ENCODE peak calls at places on chromosomes 3 and 15, in four cellular contexts. M is kidney, Z is H1, U is mucosa of descending colon. P is an unnamed sample. For H3K4me1, the result is how much of the 10 kb centered on the place peaks cover.

GRCh38 chr3:10288575-10288960 is 4.2 kb downstream of the GHRL start:
- DNase-seq in U (no peak), M (no peak), Z (no peak), P (no peak)

GRCh38 chr15:78638658-78639314 is 2.2 kb downstream of the CHRNB4 start:
- DNase-seq in U (no peak), M (no peak), Z (peak), P (no peak)

GRCh38 chr3:140187648-140188221 is 252.8 kb downstream of the CLSTN2 start:
- DNase-seq in U (no peak), Z (no peak), M (no peak), P (no peak)

GRCh38 chr15:31434418-31435255 is 108.0 kb downstream of the KLF13 start:
- DNase-seq in M (peak), Z (no peak), U (peak), P (peak)

GRCh38 chr15:56767315-56767714 is 34.0 kb upstream of the ZNF280D start:
- DNase-seq in M (no peak), U (no peak), Z (no peak), P (no peak)

GRCh38 chr15:98745650-98746374 is 97.5 kb downstream of the IGF1R start:
- DNase-seq in M (no peak), U (no peak), Z (no peak), P (no peak)

GRCh38 chr15:51202783-51203182 is 108.1 kb upstream of the TNFAIP8L3 start:
- DNase-seq in Z (no peak), U (no peak), M (no peak), P (no peak)

GRCh38 chr3:28799084-28799483 is 450.5 kb upstream of the AZI2 start:
- DNase-seq in Z (no peak), M (no peak), U (no peak), P (no peak)

GRCh38 chr3:183212096-183212495 is 41.0 kb upstream of the B3GNT5 start:
- DNase-seq in M (no peak), U (no peak), Z (no peak), P (no peak)

GRCh38 chr3:184540777-184541681 is 20.6 kb upstream of the EPHB3 start:
- DNase-seq in U (peak), Z (peak), M (peak), P (no peak)

GRCh38 chr3:99817047-99817436 is 620 bp upstream of the CMSS1 start:
- DNase-seq in Z (no peak), U (no peak), M (no peak), P (no peak)

GRCh38 chr3:14404396-14405119 is 2.2 kb downstream of the SLC6A6 start:
- DNase-seq in U (no peak), Z (no peak), M (no peak), P (no peak)
- H3K4me3 ChIP-seq in U (no peak), Z (peak), M (peak), P (peak)

DNA sequence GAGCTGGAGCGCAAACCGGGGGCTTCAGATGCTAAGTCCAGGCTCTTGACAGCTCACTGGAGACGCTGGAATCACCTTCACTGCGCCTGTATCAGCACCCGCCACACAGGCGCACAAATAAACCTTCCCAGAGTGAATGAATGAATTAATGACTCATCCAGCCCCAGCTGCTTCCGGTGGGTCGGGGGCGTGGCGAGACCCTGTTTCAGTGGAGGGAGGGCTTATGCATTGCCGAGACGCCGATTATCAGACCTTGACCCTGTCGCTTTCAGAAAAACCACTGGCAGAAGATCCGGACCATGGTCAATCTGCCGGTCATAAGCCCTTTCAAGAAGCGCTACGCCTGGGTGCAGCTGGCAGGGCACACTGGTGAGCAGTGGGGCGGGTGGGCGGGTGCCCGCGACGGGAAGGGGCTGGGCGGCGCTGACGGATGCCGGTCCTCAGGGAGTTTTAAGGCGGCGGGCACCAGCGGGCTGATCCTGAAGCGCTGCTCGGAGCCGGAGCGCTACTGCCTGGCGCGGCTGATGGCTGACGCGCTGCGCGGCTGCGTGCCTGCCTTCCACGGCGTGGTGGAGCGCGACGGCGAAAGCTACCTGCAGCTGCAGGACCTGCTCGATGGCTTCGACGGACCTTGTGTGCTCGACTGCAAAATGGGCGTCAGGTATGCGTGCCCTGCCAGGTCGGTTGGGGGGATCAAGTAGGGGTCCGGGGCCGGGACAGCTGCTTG is 7.7 kb downstream of the ITPKA start:
- DNase-seq in M (no peak), U (no peak), Z (no peak), P (no peak)
- H3K4me1 ChIP-seq in M (under half), U (under half), Z (under half), P (under half)

GRCh38 chr3:43979637-43980036 is 262.0 kb upstream of the TOPAZ1 start:
- DNase-seq in M (no peak), Z (no peak), U (no peak), P (no peak)

DNA sequence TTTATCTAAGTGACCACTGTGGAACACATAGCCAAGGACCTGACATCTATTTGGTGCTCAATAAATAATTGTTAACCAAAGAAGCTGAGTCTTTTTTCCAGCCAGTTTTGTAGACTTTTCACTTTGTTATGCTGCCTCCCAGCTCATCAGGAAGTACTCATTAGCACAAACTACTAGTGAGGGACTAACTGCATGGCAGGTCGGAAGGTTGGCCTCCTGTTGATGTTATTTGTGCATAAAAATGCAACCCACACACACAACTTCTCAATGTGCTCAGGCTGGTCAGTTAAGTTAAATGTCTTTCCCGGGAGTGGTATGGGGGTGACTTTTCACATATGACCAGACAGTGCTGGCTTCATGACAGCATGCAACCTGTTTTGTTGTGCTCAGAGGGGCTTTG is 263.0 kb upstream of the TOPAZ1 start:
- DNase-seq in U (no peak), M (no peak), Z (no peak), P (no peak)
- H3K4me3 ChIP-seq in U (no peak), M (no peak), Z (no peak), P (no peak)

GRCh38 chr15:44715797-44716334 is 4.5 kb downstream of the B2M start:
- DNase-seq in Z (no peak), U (no peak), M (no peak), P (no peak)
- H3K4me1 ChIP-seq in Z (under half), U (under half), M (under half), P (half or more)

GRCh38 chr3:134231131-134231530 is 19.5 kb downstream of the RYK start:
- DNase-seq in U (no peak), M (no peak), Z (no peak), P (no peak)
- H3K4me3 ChIP-seq in U (no peak), M (no peak), Z (no peak), P (no peak)

GRCh38 chr3:128804817-128805166 is 74.6 kb upstream of the ACAD9 start:
- DNase-seq in Z (no peak), U (no peak), M (no peak), P (no peak)

GRCh38 chr3:128805771-128806170 is 73.6 kb upstream of the ACAD9 start:
- DNase-seq in U (no peak), Z (no peak), M (no peak), P (no peak)

GRCh38 chr3:128803307-128803706 is 76.1 kb upstream of the ACAD9 start:
- DNase-seq in U (no peak), Z (no peak), M (no peak), P (no peak)

GRCh38 chr3:128801779-128802369 is 75.9 kb downstream of the RAB7A start:
- DNase-seq in U (no peak), M (no peak), Z (no peak), P (no peak)

GRCh38 chr3:128804017-128804816 is 75.2 kb upstream of the ACAD9 start:
- DNase-seq in Z (no peak), M (no peak), U (no peak), P (no peak)
- H3K4me1 ChIP-seq in Z (under half), M (under half), U (under half), P (under half)

GRCh38 chr15:45314960-45315359 is 62.9 kb downstream of the SLC28A2 start:
- DNase-seq in U (no peak), Z (no peak), M (no peak), P (no peak)

GRCh38 chr15:45326280-45326679 is 52.1 kb downstream of the GATM start:
- DNase-seq in U (no peak), Z (no peak), M (no peak), P (no peak)

GRCh38 chr15:45319472-45320214 is 58.7 kb downstream of the GATM start:
- DNase-seq in U (no peak), M (no peak), Z (no peak), P (no peak)

GRCh38 chr15:45320581-45320980 is 57.8 kb downstream of the GATM start:
- DNase-seq in M (no peak), U (no peak), Z (no peak), P (no peak)
- H3K4me3 ChIP-seq in M (no peak), U (no peak), Z (no peak), P (no peak)

P was measured in esophagus squamous epithelium.